ENCODE peak calls at places on chromosomes 6 and 20, in four cellular contexts. N is EL, U is upper lobe of left lung, F is WERI-Rb-1. I is an unnamed sample.
A peak's percentile ranks its signal among the peaks of the same experiment; 100 is the strongest.

GRCh38 chr20:47493954-47494293 is 7.8 kb upstream of the NCOA3 start:
- DNase-seq in F (no peak), U (no peak), N (no peak), I (no peak)

GRCh38 chr6:96522469-96523009 is 933 bp downstream of the UFL1 start:
- DNase-seq in F (no peak), N (peak; percentile 19), U (no peak), I (peak; percentile 28)

GRCh38 chr6:159804504-159804903 is 4.4 kb downstream of the PNLDC1 start:
- DNase-seq in F (no peak), U (no peak), N (no peak), I (no peak)

GRCh38 chr20:43744121-43744520 is 17.3 kb upstream of the GTSF1L start:
- DNase-seq in F (no peak), N (peak; percentile 35), U (no peak), I (peak; percentile 68)

GRCh38 chr20:33702861-33703260 is 16.7 kb upstream of the E2F1 start:
- DNase-seq in N (no peak), F (peak; percentile 56), U (no peak), I (no peak)

GRCh38 chr6:90403489-90404381 is 107.1 kb upstream of the BACH2 start:
- DNase-seq in N (peak; percentile 60), U (peak; percentile 44), F (no peak), I (peak; percentile 50)

GRCh38 chr20:4014031-4014474 is 1.3 kb downstream of the RNF24 start:
- DNase-seq in F (peak; percentile 53), U (no peak), N (peak; percentile 78), I (peak; percentile 85)

GRCh38 chr6:117548797-117549301 is 53.5 kb downstream of the GOPC start:
- DNase-seq in F (no peak), N (peak; percentile 75), U (no peak), I (peak; percentile 86)

I was measured in ELR.